ENCODE peak calls at places on chromosomes 6 and 20, in five cellular contexts. I is lung, Z is body of pancreas, T is GM13977, W is HFFc6. B is an unnamed sample.

GRCh38 chr20:31569163-31570020 is 35.7 kb upstream of the ID1 start:
- DNase-seq in W (peak), I (peak), Z (peak), T (peak), B (peak)

GRCh38 chr6:85453490-85453889 is 3.6 kb downstream of the NT5E start:
- DNase-seq in Z (no peak), T (no peak), W (no peak), I (no peak), B (no peak)

GRCh38 chr6:87825865-87826264 is 123.8 kb upstream of the AKIRIN2 start:
- DNase-seq in T (no peak), Z (no peak), I (no peak), W (no peak), B (no peak)

GRCh38 chr6:157898169-157898568 is 75.1 kb downstream of the SNX9 start:
- DNase-seq in I (no peak), T (no peak), Z (no peak), W (no peak), B (no peak)

GRCh38 chr6:40713002-40713719 is 126.0 kb upstream of the LRFN2 start:
- DNase-seq in Z (no peak), W (no peak), T (no peak), I (no peak), B (no peak)

GRCh38 chr6:150143521-150144293 is 863 bp downstream of the PPP1R14C start:
- DNase-seq in W (no peak), T (no peak), Z (peak), I (no peak), B (peak)

GRCh38 chr20:17648306-17648646 is 33.8 kb downstream of the RRBP1 start:
- DNase-seq in Z (peak), I (peak), W (no peak), T (no peak), B (no peak)

GRCh38 chr20:59182401-59183044 is 18.9 kb downstream of the ZNF831 start:
- DNase-seq in I (no peak), Z (no peak), T (no peak), W (no peak), B (no peak)

GRCh38 chr20:62982124-62983075 is 24.4 kb downstream of the BHLHE23 start:
- DNase-seq in Z (no peak), W (no peak), I (no peak), T (no peak), B (no peak)

GRCh38 chr20:1423625-1424106 is 30.8 kb upstream of the FKBP1A start:
- DNase-seq in I (peak), W (peak), T (no peak), Z (peak), B (no peak)
- TF ChIP-seq CTCF in I (no peak), W (peak), T (peak), Z (no peak), B (no peak)

GRCh38 chr6:53327017-53327395 is 21.7 kb downstream of the ELOVL5 start:
- DNase-seq in I (no peak), Z (no peak), W (peak), T (no peak), B (no peak)

GRCh38 chr6:53333439-53334408 is 15.0 kb downstream of the ELOVL5 start:
- DNase-seq in W (no peak), Z (no peak), T (no peak), I (no peak), B (no peak)

GRCh38 chr6:53328375-53328774 is 20.4 kb downstream of the ELOVL5 start:
- DNase-seq in T (no peak), W (no peak), Z (no peak), I (no peak), B (no peak)

GRCh38 chr6:53331678-53332077 is 17.1 kb downstream of the ELOVL5 start:
- DNase-seq in T (no peak), I (no peak), W (no peak), Z (no peak), B (no peak)

DNA sequence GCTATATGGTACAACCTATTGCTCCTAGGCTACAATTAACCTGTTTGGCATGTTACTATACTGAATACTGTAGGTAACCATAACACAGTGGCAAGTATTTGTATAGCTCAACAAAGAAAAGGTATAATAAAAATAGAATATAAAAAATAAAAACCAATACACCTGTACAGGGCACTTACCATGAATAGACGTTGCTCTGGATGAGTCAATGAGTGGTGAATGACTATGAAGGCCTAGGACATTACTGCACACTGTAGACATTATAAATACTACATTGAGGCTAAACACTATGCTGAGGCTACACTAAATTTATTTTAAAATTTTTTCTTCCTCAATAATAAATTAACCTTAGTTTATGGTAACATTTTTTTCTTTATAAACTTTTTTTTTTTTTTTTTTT is 18.6 kb downstream of the ELOVL5 start:
- DNase-seq in T (no peak), Z (no peak), W (no peak), I (no peak), B (no peak)
- TF ChIP-seq CTCF in T (no peak), Z (no peak), W (no peak), I (no peak), B (no peak)

DNA sequence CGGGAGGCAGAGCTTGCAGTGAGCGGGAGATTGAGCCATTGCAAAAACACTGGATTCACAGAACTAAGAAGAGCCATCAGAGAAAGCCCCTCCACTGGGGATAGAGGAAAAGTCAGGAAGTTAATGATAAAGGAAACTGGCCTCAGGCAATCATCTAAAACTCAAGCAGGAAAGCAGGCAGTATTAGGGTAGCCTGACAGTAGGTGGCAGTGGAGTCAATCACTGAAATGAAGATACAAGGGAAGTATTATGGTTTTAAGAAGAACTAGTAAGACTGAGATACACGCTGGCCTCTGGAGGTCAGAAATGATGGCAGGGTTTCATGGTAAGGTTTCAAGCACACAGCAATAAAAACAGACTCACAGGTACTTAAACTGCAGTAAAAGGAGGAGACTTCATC is 578.3 kb downstream of the HACE1 start:
- DNase-seq in I (no peak), Z (no peak), T (no peak), W (no peak), B (no peak)
- TF ChIP-seq CTCF in I (no peak), Z (no peak), T (peak), W (no peak), B (no peak)

DNA sequence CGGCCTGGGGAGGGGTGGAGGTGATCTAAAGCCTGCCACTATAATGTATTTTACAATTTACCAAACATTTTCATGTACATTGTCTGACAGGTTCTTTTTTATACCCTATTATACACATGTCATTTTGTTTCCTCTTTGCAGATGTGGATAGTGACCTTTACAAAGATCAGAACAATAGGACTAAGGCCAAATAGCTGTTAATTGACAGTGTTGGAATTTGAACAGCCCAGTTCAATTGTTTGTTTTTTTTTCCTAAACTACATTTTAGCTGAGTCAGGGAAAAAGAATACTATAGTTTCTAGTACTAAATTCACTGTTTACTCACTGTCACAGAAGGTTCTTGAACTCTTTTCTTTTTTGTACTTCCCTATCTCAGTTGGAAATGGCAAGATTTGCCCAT is 40.2 kb downstream of the PGM3 start:
- DNase-seq in I (no peak), Z (no peak), W (no peak), T (no peak), B (no peak)
- TF ChIP-seq CTCF in I (no peak), Z (no peak), W (no peak), T (no peak), B (no peak)

B was measured in GM13976.